ENCODE peak calls at places on chromosomes 2 and 18, in six cellular contexts. D is foreskin keratinocyte; E is CD8-positive, alpha-beta T cell; V is pancreas; N is GM20000; O is hepatocyte. R is an unnamed sample.

GRCh38 chr2:193428336-193428818 is 1233.6 kb upstream of the TMEFF2 start:
- DNase-seq in D (no peak), V (no peak), N (no peak), E (no peak), O (peak; percentile 52), R (no peak)

GRCh38 chr2:71831208-71831577 is 316.5 kb downstream of the CYP26B1 start:
- DNase-seq in E (no peak), O (peak; percentile 51), N (no peak), D (no peak), V (no peak), R (no peak)

GRCh38 chr2:72263781-72264060 is 116.1 kb upstream of the CYP26B1 start:
- DNase-seq in O (peak; percentile 17), N (no peak), D (no peak), E (no peak), V (no peak), R (no peak)

GRCh38 chr2:230739961-230740360 is 27.3 kb downstream of the CAB39 start:
- DNase-seq in N (no peak), E (no peak), O (no peak), V (no peak), D (no peak), R (no peak)

GRCh38 chr18:6682437-6683111 is 46.9 kb upstream of the ARHGAP28 start:
- DNase-seq in O (no peak), V (no peak), N (no peak), E (no peak), D (no peak), R (no peak)

GRCh38 chr2:100105678-100106054 is 36.7 kb downstream of the AFF3 start:
- DNase-seq in O (no peak), D (no peak), E (no peak), N (no peak), V (no peak), R (no peak)

GRCh38 chr18:2948038-2948437 is 64.9 kb downstream of the LPIN2 start:
- DNase-seq in V (no peak), N (no peak), D (peak; percentile 48), O (peak; percentile 51), E (no peak), R (no peak)

GRCh38 chr18:73790582-73790981 is 357.1 kb downstream of the FBXO15 start:
- DNase-seq in E (no peak), V (no peak), N (no peak), D (peak; percentile 88), O (no peak), R (no peak)

GRCh38 chr2:15941483-15941853 is 1.1 kb downstream of the MYCN start:
- DNase-seq in D (no peak), N (peak; percentile 37), E (no peak), O (peak; percentile 58), V (no peak), R (no peak)

GRCh38 chr2:85302106-85302505 is 25.7 kb downstream of the TGOLN2 start:
- DNase-seq in E (no peak), D (no peak), O (no peak), N (no peak), V (no peak), R (no peak)

GRCh38 chr2:175049671-175050070 is 44.5 kb upstream of the CHN1 start:
- DNase-seq in D (peak; percentile 23), N (no peak), O (no peak), V (no peak), E (no peak), R (no peak)

GRCh38 chr2:207163053-207163814 is 2.5 kb downstream of the KLF7 start:
- DNase-seq in D (peak; percentile 91), N (no peak), E (no peak), V (no peak), O (peak; percentile 73), R (no peak)

GRCh38 chr2:60416221-60417008 is 137.0 kb downstream of the BCL11A start:
- DNase-seq in E (no peak), O (peak; percentile 43), N (no peak), V (no peak), D (no peak), R (no peak)

GRCh38 chr2:109630441-109631425 is 16.6 kb downstream of the SOWAHC start:
- DNase-seq in N (no peak), E (no peak), V (no peak), D (no peak), O (peak; percentile 58), R (no peak)

GRCh38 chr2:31987454-31987853 is 23.4 kb downstream of the MEMO1 start:
- DNase-seq in N (no peak), O (no peak), D (peak; percentile 59), V (no peak), E (no peak), R (no peak)

GRCh38 chr2:179044500-179044899 is 5.4 kb downstream of the CCDC141 start:
- DNase-seq in D (no peak), O (no peak), N (no peak), E (no peak), V (no peak), R (no peak)

GRCh38 chr2:72134997-72135800 is 12.5 kb downstream of the CYP26B1 start:
- DNase-seq in E (no peak), N (no peak), D (no peak), O (no peak), V (peak; percentile 58), R (no peak)

DNA sequence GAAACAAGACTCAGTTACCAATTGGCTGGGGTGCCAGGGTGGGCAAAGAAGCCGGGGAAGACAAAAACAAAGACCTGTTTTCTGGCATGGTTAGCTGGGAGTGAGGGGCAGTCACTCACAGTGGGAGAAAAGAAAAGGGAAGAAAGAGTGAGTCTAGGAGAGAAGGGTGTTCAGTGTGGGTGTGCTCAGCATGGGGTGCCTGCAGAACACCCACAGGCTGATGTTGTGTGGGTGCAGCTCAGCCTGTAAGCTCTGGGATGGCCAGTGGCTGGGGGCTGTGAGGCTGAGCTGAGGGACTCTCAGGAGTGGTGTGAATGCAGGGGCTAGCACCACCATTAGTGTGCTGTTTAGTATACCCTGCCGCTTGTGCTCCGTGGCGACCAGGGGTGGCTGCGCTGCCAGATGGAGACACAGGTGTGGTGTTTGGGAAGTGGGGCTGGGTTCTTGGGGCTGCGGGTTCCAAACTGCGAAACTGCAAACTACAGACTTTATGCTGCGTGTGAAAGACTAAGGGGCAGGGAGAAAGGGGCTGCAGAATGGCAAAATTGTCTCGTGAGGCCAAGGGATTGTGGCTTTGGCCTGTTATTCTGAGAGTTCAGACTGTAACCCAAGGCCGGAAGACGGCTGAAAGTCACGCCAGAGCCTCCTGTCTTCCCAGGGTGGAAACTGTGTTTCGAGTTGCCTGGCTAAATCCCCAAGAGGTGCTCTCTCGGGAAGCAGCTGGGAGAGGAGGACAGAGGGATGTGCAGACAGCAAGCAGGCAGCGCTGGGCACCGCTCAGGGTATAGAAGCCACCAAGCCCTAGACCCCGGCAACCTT is 156.3 kb downstream of the TTC32 start:
- DNase-seq in V (no peak), D (no peak), E (no peak), N (no peak), O (no peak), R (no peak)
- TF ChIP-seq CTCF in V (no peak), D (no peak), E (no peak), N (no peak), O (no peak), R (no peak)

GRCh38 chr2:240640939-240641338 is 15.7 kb downstream of the GPR35 start:
- DNase-seq in O (peak; percentile 76), V (peak; percentile 92), N (no peak), D (no peak), E (peak; percentile 8), R (no peak)
- TF ChIP-seq CTCF in O (peak; percentile 53), V (peak; percentile 37), N (no peak), D (peak; percentile 48), E (no peak), R (peak; percentile 18)

DNA sequence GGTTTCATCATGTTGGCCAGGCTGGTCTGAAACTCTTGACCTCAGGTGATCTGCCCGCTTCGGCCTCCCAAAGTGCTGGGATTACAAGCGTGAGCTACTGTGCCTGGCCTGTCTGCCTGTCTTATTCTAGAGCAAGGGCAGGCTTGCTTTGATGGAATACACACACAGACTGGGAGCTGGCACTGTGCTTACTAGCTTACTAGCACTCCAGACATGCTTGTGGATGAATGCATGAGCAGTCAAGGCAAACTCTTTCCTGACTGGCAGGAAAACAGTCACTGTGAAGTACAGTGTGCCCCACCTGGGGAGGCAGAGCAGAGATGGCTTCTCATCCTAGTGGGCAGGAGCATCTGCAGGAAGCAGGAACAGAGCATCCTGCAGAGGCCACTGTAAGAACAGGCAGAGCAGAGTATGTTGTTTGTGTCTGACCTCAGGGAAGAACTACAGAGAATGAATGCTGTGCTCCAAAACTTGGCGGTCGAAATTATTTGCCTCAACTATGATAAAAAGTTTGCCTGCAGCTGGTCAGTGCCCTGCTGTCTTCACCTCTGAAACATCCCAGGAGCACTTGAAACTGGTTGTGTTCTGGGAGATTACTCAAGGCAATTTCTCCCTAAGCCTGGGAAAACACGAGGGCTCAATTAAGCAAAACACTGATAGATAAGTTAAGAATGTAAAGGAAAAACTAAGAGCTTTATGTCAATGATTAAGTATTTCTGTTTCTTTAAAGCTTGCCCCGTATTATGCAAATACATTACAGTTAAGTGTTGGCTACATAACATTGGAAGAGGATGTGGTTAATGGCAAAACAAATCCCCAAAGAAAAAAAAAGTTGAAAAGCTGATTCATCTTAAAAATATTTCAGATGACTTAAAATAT is 102.4 kb downstream of the VAPA start:
- DNase-seq in E (no peak), N (no peak), V (no peak), O (peak; percentile 63), D (peak; percentile 83), R (no peak)
- TF ChIP-seq CTCF in E (no peak), N (no peak), V (no peak), O (peak; percentile 55), D (peak; percentile 68), R (peak; percentile 1)

GRCh38 chr2:239285932-239286230 is 114.9 kb downstream of the HDAC4 start:
- DNase-seq in V (no peak), O (no peak), E (no peak), D (no peak), N (no peak), R (peak; percentile 62)

GRCh38 chr2:239282448-239283287 is 118.2 kb downstream of the HDAC4 start:
- DNase-seq in D (no peak), E (no peak), O (no peak), N (no peak), V (peak; percentile 37), R (no peak)

GRCh38 chr2:239283288-239283945 is 117.4 kb downstream of the HDAC4 start:
- DNase-seq in V (peak; percentile 47), N (no peak), D (no peak), O (no peak), E (no peak), R (no peak)

GRCh38 chr2:239285071-239285931 is 115.5 kb downstream of the HDAC4 start:
- DNase-seq in N (peak; percentile 69), D (no peak), E (no peak), O (no peak), V (peak; percentile 58), R (peak; percentile 66)

DNA sequence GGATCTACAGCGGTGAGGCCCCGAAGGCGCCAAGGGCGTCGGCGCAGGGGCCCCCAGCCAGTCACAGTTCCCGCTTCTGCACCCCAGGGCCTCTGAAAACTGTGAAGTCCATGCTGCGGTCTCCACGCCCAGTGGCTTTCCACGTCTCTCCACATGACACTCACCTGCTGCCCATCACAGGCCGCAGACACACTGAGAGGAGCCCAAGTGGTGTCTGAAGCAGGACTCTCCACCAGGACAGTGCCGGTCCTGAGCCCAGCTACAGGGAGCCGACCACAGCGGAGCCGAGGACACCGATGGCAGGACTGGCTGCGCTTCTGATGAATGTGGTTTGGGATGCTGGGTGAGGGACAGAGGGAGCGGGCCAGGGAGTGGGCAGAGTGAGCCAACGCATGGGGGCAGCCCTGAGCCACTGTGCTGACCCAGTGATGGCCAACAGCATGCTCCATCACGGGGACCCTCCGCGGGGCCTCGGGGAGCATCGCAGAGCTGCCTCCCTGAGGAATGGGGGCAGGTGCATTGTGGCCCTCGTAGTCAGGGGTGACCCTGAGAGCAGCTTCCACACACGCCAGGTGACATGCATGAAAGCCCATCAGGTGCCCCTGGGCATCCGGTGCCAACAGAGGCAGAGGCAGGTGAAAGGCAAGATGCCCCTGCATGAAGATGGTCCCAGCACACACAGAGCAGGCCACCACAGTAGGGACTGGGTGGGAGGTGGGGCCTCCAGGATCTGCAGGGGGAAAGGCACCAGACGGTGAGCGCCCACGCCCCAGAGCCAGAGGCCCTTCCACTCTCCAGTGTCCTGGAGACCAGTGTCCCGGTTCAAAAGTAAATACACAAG is 116.6 kb downstream of the HDAC4 start:
- DNase-seq in V (peak; percentile 68), O (no peak), N (no peak), D (no peak), E (no peak), R (no peak)
- TF ChIP-seq CTCF in V (no peak), O (no peak), N (no peak), D (no peak), E (no peak), R (peak; percentile 27)

R was measured in GM13977.